ENCODE peak calls at places on chromosomes 13 and 19, in six cellular contexts. M, B, I, T, R and J are unnamed samples.

GRCh38 chr13:97267418-97268059 is 45.4 kb downstream of the MBNL2 start:
- DNase-seq in M (no peak), B (no peak), I (no peak), T (no peak), R (no peak), J (no peak)

GRCh38 chr13:42996584-42996983 is 4.5 kb upstream of the EPSTI1 start:
- DNase-seq in M (no peak), B (no peak), I (no peak), T (peak; percentile 50), R (peak; percentile 44), J (peak; percentile 74)

GRCh38 chr19:57934820-57935665 is at the start of gene ZNF418:
- DNase-seq in M (no peak), B (peak; percentile 75), I (peak; percentile 57), T (peak; percentile 89), R (peak; percentile 31), J (peak; percentile 44)

GRCh38 chr19:51531349-51532315 is at the start of gene SIGLEC6:
- DNase-seq in M (no peak), B (peak; percentile 77), I (no peak), T (no peak), R (peak; percentile 65), J (no peak)

GRCh38 chr13:33931397-33931987 is 113.5 kb downstream of the RFC3 start:
- DNase-seq in M (no peak), B (no peak), I (peak; percentile 58), T (peak; percentile 52), R (peak; percentile 1), J (no peak)

GRCh38 chr19:32017341-32017948 is 328.0 kb upstream of the ZNF507 start:
- DNase-seq in M (no peak), B (no peak), I (no peak), T (no peak), R (no peak), J (no peak)

GRCh38 chr19:37251308-37252229 is 33.6 kb downstream of the ZNF383 start:
- DNase-seq in M (peak; percentile 11), B (peak; percentile 91), I (peak; percentile 49), T (peak; percentile 19), R (peak; percentile 29), J (peak; percentile 95)

GRCh38 chr19:3398114-3398899 is 31.9 kb downstream of the NFIC start:
- DNase-seq in M (no peak), B (peak; percentile 97), I (no peak), T (no peak), R (no peak), J (no peak)

GRCh38 chr13:49220035-49220855 is at the start of gene MLNR:
- DNase-seq in M (no peak), B (no peak), I (no peak), T (peak; percentile 68), R (peak; percentile 37), J (no peak)

GRCh38 chr13:93224545-93224944 is 2.1 kb upstream of the GPC6 start:
- DNase-seq in M (no peak), B (no peak), I (no peak), T (peak; percentile 80), R (no peak), J (no peak)

GRCh38 chr13:79915386-79915785 is 425.5 kb downstream of the SPRY2 start:
- DNase-seq in M (no peak), B (no peak), I (peak; percentile 83), T (no peak), R (no peak), J (no peak)

GRCh38 chr19:31348416-31349159 is 648 bp downstream of the TSHZ3 start:
- DNase-seq in M (no peak), B (peak; percentile 79), I (no peak), T (peak; percentile 47), R (no peak), J (no peak)

GRCh38 chr13:66162470-66162869 is 1067.7 kb downstream of the PCDH9 start:
- DNase-seq in M (no peak), B (no peak), I (no peak), T (no peak), R (no peak), J (no peak)

GRCh38 chr13:110820311-110820710 is 94.6 kb downstream of the ANKRD10 start:
- DNase-seq in M (no peak), B (no peak), I (no peak), T (no peak), R (no peak), J (no peak)

GRCh38 chr13:20193924-20194631 is 1.3 kb upstream of the GJB2 start:
- DNase-seq in M (no peak), B (no peak), I (no peak), T (no peak), R (no peak), J (no peak)

GRCh38 chr19:48644839-48645651 is 942 bp downstream of the CA11 start:
- DNase-seq in M (no peak), B (peak; percentile 93), I (no peak), T (peak; percentile 88), R (peak; percentile 65), J (no peak)

GRCh38 chr19:19860756-19861390 is 4.8 kb upstream of the ZNF253 start:
- DNase-seq in M (no peak), B (no peak), I (no peak), T (no peak), R (no peak), J (no peak)

GRCh38 chr13:46369506-46370268 is 17.4 kb downstream of the RUBCNL start:
- DNase-seq in M (no peak), B (no peak), I (no peak), T (no peak), R (no peak), J (peak; percentile 82)

GRCh38 chr19:37551123-37551993 is 43.2 kb downstream of the ZNF571 start:
- DNase-seq in M (no peak), B (no peak), I (no peak), T (no peak), R (peak; percentile 93), J (peak; percentile 3)

GRCh38 chr13:74097116-74097515 is 37.1 kb downstream of the KLF12 start:
- DNase-seq in M (no peak), B (no peak), I (no peak), T (no peak), R (no peak), J (no peak)

GRCh38 chr13:32878172-32878571 is 138.1 kb upstream of the KL start:
- DNase-seq in M (no peak), B (no peak), I (no peak), T (peak; percentile 25), R (no peak), J (no peak)

GRCh38 chr13:20442370-20442769 is 83.3 kb downstream of the CRYL1 start:
- DNase-seq in M (no peak), B (no peak), I (no peak), T (no peak), R (no peak), J (no peak)

GRCh38 chr13:104163866-104164630 is 1097.8 kb upstream of the SLC10A2 start:
- DNase-seq in M (no peak), B (no peak), I (no peak), T (no peak), R (no peak), J (no peak)

GRCh38 chr13:43804461-43805070 is 17.8 kb upstream of the ENOX1 start:
- DNase-seq in M (no peak), B (no peak), I (no peak), T (peak; percentile 51), R (peak; percentile 22), J (no peak)

GRCh38 chr13:75486146-75486545 is 4.2 kb upstream of the TBC1D4 start:
- DNase-seq in M (no peak), B (no peak), I (no peak), T (peak; percentile 41), R (no peak), J (no peak)

GRCh38 chr19:16042533-16043085 is 33.7 kb upstream of the TPM4 start:
- DNase-seq in M (no peak), B (no peak), I (no peak), T (no peak), R (no peak), J (no peak)

GRCh38 chr13:71712988-71713653 is 153.9 kb downstream of the DACH1 start:
- DNase-seq in M (no peak), B (no peak), I (no peak), T (no peak), R (no peak), J (no peak)

GRCh38 chr13:27266937-27267336 is 3.7 kb upstream of the RASL11A start:
- DNase-seq in M (no peak), B (no peak), I (no peak), T (no peak), R (no peak), J (no peak)

GRCh38 chr13:97749174-97749573 is 204.3 kb upstream of the IPO5 start:
- DNase-seq in M (no peak), B (no peak), I (peak; percentile 1), T (peak; percentile 50), R (no peak), J (no peak)

GRCh38 chr13:73957889-73958288 is 176.3 kb downstream of the KLF12 start:
- DNase-seq in M (no peak), B (no peak), I (no peak), T (no peak), R (no peak), J (no peak)

GRCh38 chr19:52453324-52454094 is at the start of gene ZNF578:
- DNase-seq in M (peak; percentile 33), B (peak; percentile 85), I (peak; percentile 30), T (no peak), R (no peak), J (peak; percentile 23)

GRCh38 chr19:9861503-9861902 is 26.4 kb downstream of the PIN1 start:
- DNase-seq in M (no peak), B (no peak), I (no peak), T (no peak), R (no peak), J (no peak)

GRCh38 chr13:113954046-113954841 is 19.6 kb downstream of the C13orf46 start:
- DNase-seq in M (no peak), B (no peak), I (no peak), T (no peak), R (no peak), J (no peak)
- TF ChIP-seq CTCF in M (no peak), B (no peak), I (no peak), T (no peak), R (no peak), J (no peak)

DNA sequence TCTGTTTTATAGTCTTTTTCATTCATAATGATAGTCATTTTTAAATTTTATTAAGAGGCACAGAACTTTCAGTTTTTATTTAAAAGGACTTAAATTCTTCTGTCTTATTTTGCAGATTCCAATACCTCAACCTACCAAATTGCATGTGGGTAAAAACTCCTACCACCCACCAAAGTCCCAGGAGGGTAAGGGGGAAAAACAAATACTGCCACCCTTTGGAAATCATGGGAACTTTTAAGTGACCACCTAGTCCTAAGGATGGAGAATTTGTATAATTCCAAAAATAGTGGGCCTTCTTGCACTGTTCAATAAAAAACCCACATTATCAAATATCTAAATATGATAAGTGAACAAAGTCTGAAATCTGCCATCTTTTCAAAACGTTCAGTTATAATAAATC is 9.7 kb downstream of the SUPT20H start:
- DNase-seq in M (no peak), B (no peak), I (no peak), T (no peak), R (no peak), J (no peak)
- TF ChIP-seq CTCF in M (no peak), B (no peak), I (no peak), T (no peak), R (no peak), J (no peak)

GRCh38 chr13:41099986-41100385 is 32.6 kb downstream of the KBTBD6 start:
- DNase-seq in M (no peak), B (no peak), I (no peak), T (no peak), R (no peak), J (no peak)

GRCh38 chr13:41098761-41099160 is 33.8 kb downstream of the KBTBD6 start:
- DNase-seq in M (no peak), B (no peak), I (no peak), T (no peak), R (no peak), J (no peak)
- TF ChIP-seq CTCF in M (no peak), B (no peak), I (no peak), T (no peak), R (no peak), J (no peak)

GRCh38 chr19:46862504-46862835 is 1.7 kb downstream of the ARHGAP35 start:
- DNase-seq in M (no peak), B (peak; percentile 48), I (no peak), T (no peak), R (no peak), J (no peak)
- TF ChIP-seq CTCF in M (no peak), B (no peak), I (no peak), T (no peak), R (no peak), J (no peak)